ENCODE peak calls at places on chromosomes 4 and X, in six cellular contexts. One of them, this sample, is unnamed.

GRCh38 chr4:176791591-176792347 is 953 bp downstream of the VEGFC start:
- DNase-seq in H54: no peak
- DNase-seq in GM12892: no peak
- DNase-seq in tibial nerve: no peak
- DNase-seq in A549: no peak
- DNase-seq in endothelial cell of umbilical vein: peak; percentile 72
- DNase-seq in this sample: peak; percentile 64

GRCh38 chr4:73152893-73153292 is 83.4 kb upstream of the COX18 start:
- DNase-seq in H54: no peak
- DNase-seq in GM12892: no peak
- DNase-seq in tibial nerve: no peak
- DNase-seq in A549: no peak
- DNase-seq in endothelial cell of umbilical vein: no peak
- DNase-seq in this sample: no peak

GRCh38 chrX:129768586-129769466 is 10.9 kb upstream of the SASH3 start:
- DNase-seq in H54: no peak
- DNase-seq in GM12892: no peak
- DNase-seq in tibial nerve: no peak
- DNase-seq in A549: no peak
- DNase-seq in endothelial cell of umbilical vein: no peak
- DNase-seq in this sample: no peak

GRCh38 chrX:70166601-70167590 is 10.4 kb upstream of the DGAT2L6 start:
- DNase-seq in H54: peak; percentile 22
- DNase-seq in GM12892: no peak
- DNase-seq in tibial nerve: no peak
- DNase-seq in A549: peak; percentile 12
- DNase-seq in endothelial cell of umbilical vein: peak; percentile 53
- DNase-seq in this sample: no peak

GRCh38 chrX:18146954-18147353 is 73.7 kb downstream of the BEND2 start:
- DNase-seq in H54: peak; percentile 0
- DNase-seq in GM12892: no peak
- DNase-seq in tibial nerve: no peak
- DNase-seq in A549: no peak
- DNase-seq in endothelial cell of umbilical vein: no peak
- DNase-seq in this sample: no peak

GRCh38 chr4:3237711-3238560 is 11.0 kb upstream of the MSANTD1 start:
- DNase-seq in H54: no peak
- DNase-seq in GM12892: no peak
- DNase-seq in tibial nerve: no peak
- DNase-seq in A549: no peak
- DNase-seq in endothelial cell of umbilical vein: no peak
- DNase-seq in this sample: no peak

GRCh38 chr4:1579834-1580686 is 104.1 kb downstream of the FAM53A start:
- DNase-seq in H54: peak; percentile 75
- DNase-seq in GM12892: peak; percentile 60
- DNase-seq in tibial nerve: peak; percentile 83
- DNase-seq in A549: peak; percentile 61
- DNase-seq in endothelial cell of umbilical vein: peak; percentile 70
- DNase-seq in this sample: peak; percentile 98

GRCh38 chrX:20500171-20500865 is 233.6 kb upstream of the RPS6KA3 start:
- DNase-seq in H54: no peak
- DNase-seq in GM12892: no peak
- DNase-seq in tibial nerve: no peak
- DNase-seq in A549: no peak
- DNase-seq in endothelial cell of umbilical vein: no peak
- DNase-seq in this sample: no peak

GRCh38 chrX:43974736-43975135 is 1.5 kb upstream of the NDP start:
- DNase-seq in H54: no peak
- DNase-seq in GM12892: no peak
- DNase-seq in tibial nerve: no peak
- DNase-seq in A549: no peak
- DNase-seq in endothelial cell of umbilical vein: no peak
- DNase-seq in this sample: no peak

GRCh38 chr4:40887690-40888089 is 137.9 kb downstream of the NSUN7 start:
- DNase-seq in H54: no peak
- DNase-seq in GM12892: no peak
- DNase-seq in tibial nerve: no peak
- DNase-seq in A549: no peak
- DNase-seq in endothelial cell of umbilical vein: no peak
- DNase-seq in this sample: no peak

GRCh38 chrX:136585960-136586359 is 53.9 kb downstream of the VGLL1 start:
- DNase-seq in H54: no peak
- DNase-seq in GM12892: no peak
- DNase-seq in tibial nerve: no peak
- DNase-seq in A549: no peak
- DNase-seq in endothelial cell of umbilical vein: no peak
- DNase-seq in this sample: no peak

GRCh38 chr4:151658959-151659593 is 101.7 kb downstream of the GATB start:
- DNase-seq in H54: no peak
- DNase-seq in GM12892: no peak
- DNase-seq in tibial nerve: no peak
- DNase-seq in A549: no peak
- DNase-seq in endothelial cell of umbilical vein: peak; percentile 30
- DNase-seq in this sample: no peak

GRCh38 chrX:155216940-155217450 is 735 bp downstream of the VBP1 start:
- DNase-seq in H54: peak; percentile 6
- DNase-seq in GM12892: no peak
- DNase-seq in tibial nerve: no peak
- DNase-seq in A549: no peak
- DNase-seq in endothelial cell of umbilical vein: peak; percentile 66
- DNase-seq in this sample: no peak

GRCh38 chr4:78057135-78057599 is at the start of gene FRAS1:
- DNase-seq in H54: no peak
- DNase-seq in GM12892: peak; percentile 19
- DNase-seq in tibial nerve: no peak
- DNase-seq in A549: peak; percentile 17
- DNase-seq in endothelial cell of umbilical vein: peak; percentile 36
- DNase-seq in this sample: peak; percentile 63

GRCh38 chr4:174217273-174218126 is 66.0 kb downstream of the FBXO8 start:
- DNase-seq in H54: peak; percentile 8
- DNase-seq in GM12892: no peak
- DNase-seq in tibial nerve: no peak
- DNase-seq in A549: no peak
- DNase-seq in endothelial cell of umbilical vein: no peak
- DNase-seq in this sample: no peak

GRCh38 chrX:51743179-51743957 is at the start of gene GSPT2:
- DNase-seq in H54: peak; percentile 15
- DNase-seq in GM12892: peak; percentile 31
- DNase-seq in tibial nerve: peak; percentile 30
- DNase-seq in A549: peak; percentile 30
- DNase-seq in endothelial cell of umbilical vein: peak; percentile 59
- DNase-seq in this sample: peak; percentile 76

GRCh38 chrX:23902419-23902818 is 5.3 kb downstream of the APOO start:
- DNase-seq in H54: no peak
- DNase-seq in GM12892: no peak
- DNase-seq in tibial nerve: no peak
- DNase-seq in A549: no peak
- DNase-seq in endothelial cell of umbilical vein: peak; percentile 83
- DNase-seq in this sample: no peak

GRCh38 chr4:143625632-143626031 is 74.8 kb downstream of the FREM3 start:
- DNase-seq in H54: no peak
- DNase-seq in GM12892: no peak
- DNase-seq in tibial nerve: no peak
- DNase-seq in A549: no peak
- DNase-seq in endothelial cell of umbilical vein: peak; percentile 5
- DNase-seq in this sample: no peak

GRCh38 chr4:112550728-112551127 is 34.7 kb upstream of the NEUROG2 start:
- DNase-seq in H54: no peak
- DNase-seq in GM12892: no peak
- DNase-seq in tibial nerve: no peak
- DNase-seq in A549: no peak
- DNase-seq in endothelial cell of umbilical vein: no peak
- DNase-seq in this sample: no peak

GRCh38 chr4:73068496-73069337 is 799 bp downstream of the COX18 start:
- DNase-seq in H54: no peak
- DNase-seq in GM12892: no peak
- DNase-seq in tibial nerve: no peak
- DNase-seq in A549: no peak
- DNase-seq in endothelial cell of umbilical vein: peak; percentile 78
- DNase-seq in this sample: no peak

DNA sequence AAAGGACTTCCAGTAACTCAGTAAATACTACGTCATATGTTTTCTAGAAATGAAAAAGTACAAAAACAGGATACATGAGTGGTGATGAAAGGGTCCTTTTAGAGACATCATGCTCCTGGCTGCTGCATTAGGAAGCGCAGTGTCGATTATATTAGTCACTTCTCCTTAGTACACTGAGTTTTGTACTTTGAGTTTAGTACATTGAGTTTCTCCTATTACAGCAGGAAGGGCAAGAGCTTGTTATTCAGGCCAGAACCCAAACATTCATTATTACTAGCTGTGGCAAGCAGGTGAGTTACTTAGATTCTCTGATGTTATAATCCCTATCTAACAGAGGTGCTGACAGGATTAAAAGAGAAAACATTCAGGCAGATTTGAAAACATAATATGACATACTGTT is 21.3 kb downstream of the RPGR start:
- DNase-seq in H54: no peak
- DNase-seq in GM12892: no peak
- DNase-seq in tibial nerve: no peak
- DNase-seq in A549: no peak
- DNase-seq in endothelial cell of umbilical vein: peak; percentile 90
- DNase-seq in this sample: no peak
- TF ChIP-seq POLR2A in H54: no peak
- TF ChIP-seq POLR2A in GM12892: no peak
- TF ChIP-seq POLR2A in tibial nerve: no peak
- TF ChIP-seq POLR2A in A549: no peak
- TF ChIP-seq POLR2A in endothelial cell of umbilical vein: no peak
- TF ChIP-seq POLR2A in this sample: no peak

DNA sequence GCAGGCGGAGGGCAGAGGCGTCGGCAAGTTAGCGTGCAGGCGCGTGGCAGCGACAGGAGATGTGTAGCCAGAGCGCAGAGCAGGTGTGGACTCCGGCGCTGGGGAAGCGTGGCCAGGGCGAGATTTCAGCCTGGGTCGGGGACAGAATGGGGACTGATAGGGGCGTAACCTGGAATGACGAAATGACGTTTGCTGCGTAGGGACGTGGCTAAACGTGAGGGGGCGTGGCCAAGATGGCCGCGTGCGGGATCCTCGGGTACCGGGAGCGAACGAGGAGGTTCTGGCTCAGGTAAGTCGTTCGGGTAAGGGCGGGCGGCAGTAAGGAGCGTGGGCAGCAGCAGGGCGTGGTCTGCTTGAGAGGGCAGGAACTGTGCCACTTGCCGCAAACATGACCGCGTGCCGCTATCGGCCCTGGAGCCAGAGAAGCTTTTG is 10.9 kb upstream of the CLTRN start:
- DNase-seq in H54: peak; percentile 4
- DNase-seq in GM12892: peak; percentile 61
- DNase-seq in tibial nerve: peak; percentile 65
- DNase-seq in A549: peak; percentile 54
- DNase-seq in endothelial cell of umbilical vein: no peak
- DNase-seq in this sample: peak; percentile 82
- TF ChIP-seq POLR2A in H54: peak; percentile 29
- TF ChIP-seq POLR2A in GM12892: peak; percentile 13
- TF ChIP-seq POLR2A in tibial nerve: peak; percentile 47
- TF ChIP-seq POLR2A in A549: peak; percentile 60
- TF ChIP-seq POLR2A in endothelial cell of umbilical vein: no peak
- TF ChIP-seq POLR2A in this sample: no peak

GRCh38 chrX:132821974-132822633 is 136.3 kb downstream of the HS6ST2 start:
- DNase-seq in H54: no peak
- DNase-seq in GM12892: no peak
- DNase-seq in tibial nerve: no peak
- DNase-seq in A549: no peak
- DNase-seq in endothelial cell of umbilical vein: no peak
- DNase-seq in this sample: no peak

GRCh38 chrX:132820675-132821074 is 137.8 kb downstream of the HS6ST2 start:
- DNase-seq in H54: no peak
- DNase-seq in GM12892: no peak
- DNase-seq in tibial nerve: no peak
- DNase-seq in A549: no peak
- DNase-seq in endothelial cell of umbilical vein: no peak
- DNase-seq in this sample: no peak

GRCh38 chrX:132819885-132820284 is 138.5 kb downstream of the HS6ST2 start:
- DNase-seq in H54: no peak
- DNase-seq in GM12892: no peak
- DNase-seq in tibial nerve: no peak
- DNase-seq in A549: no peak
- DNase-seq in endothelial cell of umbilical vein: no peak
- DNase-seq in this sample: no peak

GRCh38 chrX:132815643-132816042 is 142.8 kb downstream of the HS6ST2 start:
- DNase-seq in H54: no peak
- DNase-seq in GM12892: no peak
- DNase-seq in tibial nerve: no peak
- DNase-seq in A549: no peak
- DNase-seq in endothelial cell of umbilical vein: no peak
- DNase-seq in this sample: no peak

GRCh38 chrX:132818638-132819037 is 139.8 kb downstream of the HS6ST2 start:
- DNase-seq in H54: no peak
- DNase-seq in GM12892: no peak
- DNase-seq in tibial nerve: no peak
- DNase-seq in A549: no peak
- DNase-seq in endothelial cell of umbilical vein: no peak
- DNase-seq in this sample: no peak
- TF ChIP-seq POLR2A in H54: no peak
- TF ChIP-seq POLR2A in GM12892: no peak
- TF ChIP-seq POLR2A in tibial nerve: no peak
- TF ChIP-seq POLR2A in A549: no peak
- TF ChIP-seq POLR2A in endothelial cell of umbilical vein: no peak
- TF ChIP-seq POLR2A in this sample: no peak

GRCh38 chrX:45135616-45136015 is 65.1 kb downstream of the DIPK2B start:
- DNase-seq in H54: no peak
- DNase-seq in GM12892: no peak
- DNase-seq in tibial nerve: no peak
- DNase-seq in A549: no peak
- DNase-seq in endothelial cell of umbilical vein: no peak
- DNase-seq in this sample: no peak
- TF ChIP-seq POLR2A in H54: no peak
- TF ChIP-seq POLR2A in GM12892: no peak
- TF ChIP-seq POLR2A in tibial nerve: no peak
- TF ChIP-seq POLR2A in A549: no peak
- TF ChIP-seq POLR2A in endothelial cell of umbilical vein: no peak
- TF ChIP-seq POLR2A in this sample: no peak

GRCh38 chrX:16882702-16883486 is 12.7 kb upstream of the RBBP7 start:
- DNase-seq in H54: no peak
- DNase-seq in GM12892: peak; percentile 30
- DNase-seq in tibial nerve: peak; percentile 50
- DNase-seq in A549: peak; percentile 74
- DNase-seq in endothelial cell of umbilical vein: peak; percentile 73
- DNase-seq in this sample: peak; percentile 80
- TF ChIP-seq POLR2A in H54: no peak
- TF ChIP-seq POLR2A in GM12892: no peak
- TF ChIP-seq POLR2A in tibial nerve: no peak
- TF ChIP-seq POLR2A in A549: peak; percentile 18
- TF ChIP-seq POLR2A in endothelial cell of umbilical vein: no peak
- TF ChIP-seq POLR2A in this sample: no peak

GRCh38 chr4:94451669-94452475 is at the start of gene PDLIM5:
- DNase-seq in H54: peak; percentile 58
- DNase-seq in GM12892: peak; percentile 78
- DNase-seq in tibial nerve: peak; percentile 78
- DNase-seq in A549: peak; percentile 49
- DNase-seq in endothelial cell of umbilical vein: peak; percentile 93
- DNase-seq in this sample: peak; percentile 93
- TF ChIP-seq POLR2A in H54: peak; percentile 89
- TF ChIP-seq POLR2A in GM12892: peak; percentile 95
- TF ChIP-seq POLR2A in tibial nerve: peak; percentile 92
- TF ChIP-seq POLR2A in A549: peak; percentile 81
- TF ChIP-seq POLR2A in endothelial cell of umbilical vein: peak; percentile 96
- TF ChIP-seq POLR2A in this sample: peak; percentile 93

GRCh38 chr4:128287159-128287870 is at the start of gene PGRMC2:
- DNase-seq in H54: no peak
- DNase-seq in GM12892: peak; percentile 84
- DNase-seq in tibial nerve: no peak
- DNase-seq in A549: peak; percentile 8
- DNase-seq in endothelial cell of umbilical vein: no peak
- DNase-seq in this sample: peak; percentile 82
- TF ChIP-seq POLR2A in H54: peak; percentile 81
- TF ChIP-seq POLR2A in GM12892: no peak
- TF ChIP-seq POLR2A in tibial nerve: peak; percentile 15
- TF ChIP-seq POLR2A in A549: peak; percentile 64
- TF ChIP-seq POLR2A in endothelial cell of umbilical vein: peak; percentile 29
- TF ChIP-seq POLR2A in this sample: peak; percentile 24